ENCODE peak calls at places on chromosomes 2 and 18, in four cellular contexts. One of them, this sample, is unnamed.

GRCh38 chr18:74252032-74252380 is 39.8 kb downstream of the CYB5A start:
- DNase-seq in K562: no peak
- DNase-seq in A549: no peak
- DNase-seq in transverse colon: no peak
- DNase-seq in this sample: peak; percentile 48

GRCh38 chr2:127506502-127506901 is 19.8 kb downstream of the IWS1 start:
- DNase-seq in K562: no peak
- DNase-seq in A549: no peak
- DNase-seq in transverse colon: no peak
- DNase-seq in this sample: no peak

GRCh38 chr18:27017901-27018500 is 152.5 kb upstream of the AQP4 start:
- DNase-seq in K562: peak; percentile 7
- DNase-seq in A549: peak; percentile 5
- DNase-seq in transverse colon: no peak
- DNase-seq in this sample: no peak

GRCh38 chr2:240125749-240126148 is 10.4 kb downstream of the COPS9 start:
- DNase-seq in K562: no peak
- DNase-seq in A549: no peak
- DNase-seq in transverse colon: no peak
- DNase-seq in this sample: peak; percentile 9

GRCh38 chr2:172251231-172251630 is 148.5 kb upstream of the DLX2 start:
- DNase-seq in K562: no peak
- DNase-seq in A549: no peak
- DNase-seq in transverse colon: no peak
- DNase-seq in this sample: no peak

GRCh38 chr2:8103085-8103708 is 578.7 kb upstream of the ID2 start:
- DNase-seq in K562: no peak
- DNase-seq in A549: peak; percentile 57
- DNase-seq in transverse colon: no peak
- DNase-seq in this sample: no peak

GRCh38 chr2:45944075-45944474 is 292.6 kb downstream of the PRKCE start:
- DNase-seq in K562: no peak
- DNase-seq in A549: no peak
- DNase-seq in transverse colon: no peak
- DNase-seq in this sample: no peak

GRCh38 chr2:95058989-95059601 is 33.6 kb downstream of the MAL start:
- DNase-seq in K562: no peak
- DNase-seq in A549: no peak
- DNase-seq in transverse colon: no peak
- DNase-seq in this sample: no peak

GRCh38 chr2:183209395-183210028 is 85.3 kb downstream of the NUP35 start:
- DNase-seq in K562: no peak
- DNase-seq in A549: no peak
- DNase-seq in transverse colon: no peak
- DNase-seq in this sample: no peak

GRCh38 chr2:212465456-212465855 is 73.1 kb downstream of the ERBB4 start:
- DNase-seq in K562: no peak
- DNase-seq in A549: no peak
- DNase-seq in transverse colon: no peak
- DNase-seq in this sample: no peak

GRCh38 chr2:46970334-46971288 is 55.0 kb upstream of the MCFD2 start:
- DNase-seq in K562: no peak
- DNase-seq in A549: peak; percentile 90
- DNase-seq in transverse colon: peak; percentile 87
- DNase-seq in this sample: peak; percentile 59

GRCh38 chr2:217103752-217104540 is 244.1 kb upstream of the TNP1 start:
- DNase-seq in K562: no peak
- DNase-seq in A549: no peak
- DNase-seq in transverse colon: no peak
- DNase-seq in this sample: no peak

GRCh38 chr2:69616755-69617154 is 26.8 kb downstream of the AAK1 start:
- DNase-seq in K562: no peak
- DNase-seq in A549: no peak
- DNase-seq in transverse colon: no peak
- DNase-seq in this sample: no peak

GRCh38 chr18:21998531-21998930 is 170.9 kb upstream of the GATA6 start:
- DNase-seq in K562: no peak
- DNase-seq in A549: no peak
- DNase-seq in transverse colon: no peak
- DNase-seq in this sample: no peak

GRCh38 chr18:43893001-43893637 is 615.8 kb upstream of the SYT4 start:
- DNase-seq in K562: no peak
- DNase-seq in A549: no peak
- DNase-seq in transverse colon: no peak
- DNase-seq in this sample: no peak

GRCh38 chr18:32545631-32546030 is 74.9 kb upstream of the GAREM1 start:
- DNase-seq in K562: no peak
- DNase-seq in A549: no peak
- DNase-seq in transverse colon: no peak
- DNase-seq in this sample: no peak

GRCh38 chr2:1613078-1613445 is 131.3 kb downstream of the PXDN start:
- DNase-seq in K562: no peak
- DNase-seq in A549: no peak
- DNase-seq in transverse colon: no peak
- DNase-seq in this sample: no peak

GRCh38 chr2:47460766-47461165 is 57.8 kb downstream of the MSH2 start:
- DNase-seq in K562: no peak
- DNase-seq in A549: no peak
- DNase-seq in transverse colon: no peak
- DNase-seq in this sample: no peak

GRCh38 chr2:88121678-88122077 is 6.2 kb downstream of the FABP1 start:
- DNase-seq in K562: no peak
- DNase-seq in A549: no peak
- DNase-seq in transverse colon: no peak
- DNase-seq in this sample: no peak

GRCh38 chr2:146837857-146838256 is 1007.0 kb upstream of the ACVR2A start:
- DNase-seq in K562: no peak
- DNase-seq in A549: no peak
- DNase-seq in transverse colon: no peak
- DNase-seq in this sample: no peak

GRCh38 chr18:22272242-22272641 is 102.9 kb downstream of the GATA6 start:
- DNase-seq in K562: no peak
- DNase-seq in A549: no peak
- DNase-seq in transverse colon: no peak
- DNase-seq in this sample: no peak

GRCh38 chr18:21073180-21073579 is 38.4 kb downstream of the ROCK1 start:
- DNase-seq in K562: no peak
- DNase-seq in A549: no peak
- DNase-seq in transverse colon: no peak
- DNase-seq in this sample: no peak

GRCh38 chr2:3289526-3289925 is 88.1 kb downstream of the EIPR1 start:
- DNase-seq in K562: no peak
- DNase-seq in A549: no peak
- DNase-seq in transverse colon: no peak
- DNase-seq in this sample: no peak
- H3K9me3 ChIP-seq in K562: peaks cover 1% of the 10 kb centered on the region
- H3K9me3 ChIP-seq in A549: no peaks in the 10 kb centered on the region
- H3K9me3 ChIP-seq in transverse colon: no peaks in the 10 kb centered on the region
- H3K9me3 ChIP-seq in this sample: no peaks in the 10 kb centered on the region

DNA sequence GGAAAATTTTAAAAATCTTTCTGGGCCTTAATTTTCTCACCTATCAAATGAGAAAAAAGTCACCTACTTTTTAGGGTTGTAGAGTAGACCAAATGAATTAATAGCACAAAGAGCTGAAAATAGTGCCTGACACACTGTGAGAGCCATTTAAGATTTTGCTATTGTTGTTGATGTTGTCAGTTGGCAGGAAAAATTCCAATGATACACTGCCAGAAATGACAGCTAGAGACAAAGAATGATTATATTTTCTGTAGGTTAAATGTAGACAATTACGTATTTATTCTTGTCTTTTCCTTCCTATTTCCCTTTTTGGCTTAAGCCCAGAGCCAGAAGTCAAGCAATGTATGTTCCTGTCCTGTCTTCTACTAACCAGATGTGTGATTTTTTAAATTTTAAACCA is 17.2 kb downstream of the NRXN1 start:
- DNase-seq in K562: no peak
- DNase-seq in A549: no peak
- DNase-seq in transverse colon: no peak
- DNase-seq in this sample: no peak
- TF ChIP-seq EP300 in K562: no peak
- TF ChIP-seq EP300 in A549: no peak
- TF ChIP-seq EP300 in transverse colon: no peak
- TF ChIP-seq EP300 in this sample: no peak

DNA sequence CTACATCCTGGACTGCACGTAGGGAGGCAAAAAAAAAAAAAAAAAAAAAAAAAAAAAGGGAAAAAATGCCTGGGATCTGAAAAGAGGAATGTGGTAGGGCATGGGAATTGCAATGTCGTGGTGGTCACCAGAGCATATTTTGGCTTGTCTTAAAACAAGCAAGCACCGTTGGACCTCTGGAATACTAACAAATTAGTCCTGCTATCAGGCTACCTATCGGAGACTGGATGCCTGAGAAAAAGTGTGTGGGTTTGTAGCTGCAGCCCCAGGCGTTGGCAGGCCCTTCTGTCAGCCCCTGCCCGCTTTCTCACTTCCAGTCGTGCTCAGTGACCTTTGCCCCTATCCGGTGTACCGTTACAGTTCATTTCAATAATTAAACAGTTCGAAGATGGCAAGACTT is 588.5 kb upstream of the ZEB2 start:
- DNase-seq in K562: no peak
- DNase-seq in A549: no peak
- DNase-seq in transverse colon: no peak
- DNase-seq in this sample: no peak
- TF ChIP-seq POLR2A in K562: no peak
- TF ChIP-seq POLR2A in A549: no peak
- TF ChIP-seq POLR2A in transverse colon: no peak
- TF ChIP-seq POLR2A in this sample: no peak

GRCh38 chr2:176612736-176613135 is 343.5 kb downstream of the MTX2 start:
- DNase-seq in K562: no peak
- DNase-seq in A549: no peak
- DNase-seq in transverse colon: no peak
- DNase-seq in this sample: no peak

GRCh38 chr2:176614049-176614448 is 344.8 kb downstream of the MTX2 start:
- DNase-seq in K562: no peak
- DNase-seq in A549: no peak
- DNase-seq in transverse colon: no peak
- DNase-seq in this sample: no peak

GRCh38 chr2:176613358-176614032 is 344.3 kb downstream of the MTX2 start:
- DNase-seq in K562: no peak
- DNase-seq in A549: no peak
- DNase-seq in transverse colon: no peak
- DNase-seq in this sample: no peak

GRCh38 chr2:176619504-176619903 is 350.3 kb downstream of the MTX2 start:
- DNase-seq in K562: no peak
- DNase-seq in A549: no peak
- DNase-seq in transverse colon: no peak
- DNase-seq in this sample: no peak

GRCh38 chr2:176614930-176615329 is 345.7 kb downstream of the MTX2 start:
- DNase-seq in K562: no peak
- DNase-seq in A549: no peak
- DNase-seq in transverse colon: no peak
- DNase-seq in this sample: no peak
- H3K9me3 ChIP-seq in K562: no peaks in the 10 kb centered on the region
- H3K9me3 ChIP-seq in A549: no peaks in the 10 kb centered on the region
- H3K9me3 ChIP-seq in transverse colon: no peaks in the 10 kb centered on the region
- H3K9me3 ChIP-seq in this sample: no peaks in the 10 kb centered on the region